ENCODE peak calls at places on chromosomes 1 and 21, in ten cellular contexts. J is prostate gland, H is type B pancreatic cell, R is GM12864, L is neural progenitor cell, K is endothelial cell, G is lower lobe of right lung, N is kidney, Q is HCT116, I is dorsolateral prefrontal cortex. T is an unnamed sample.

GRCh38 chr1:36781098-36781497 is 253.2 kb downstream of the GRIK3 start:
- DNase-seq in J (no peak), H (no peak), R (no peak), L (no peak), K (no peak), G (no peak), N (no peak), Q (no peak), I (peak; percentile 61), T (no peak)

GRCh38 chr1:21508580-21509350 is 458 bp upstream of the ALPL start:
- DNase-seq in J (peak; percentile 44), H (peak; percentile 91), R (no peak), L (peak; percentile 97), K (peak; percentile 89), G (peak; percentile 88), N (peak; percentile 87), Q (no peak), I (no peak), T (peak; percentile 89)

GRCh38 chr1:151720190-151720953 is 950 bp upstream of the RIIAD1 start:
- DNase-seq in J (no peak), H (no peak), R (peak; percentile 31), L (no peak), K (no peak), G (no peak), N (no peak), Q (no peak), I (no peak), T (no peak)

GRCh38 chr1:209367031-209367813 is 216.3 kb upstream of the CAMK1G start:
- DNase-seq in J (no peak), H (no peak), R (no peak), L (no peak), K (no peak), G (no peak), N (no peak), Q (no peak), I (no peak), T (no peak)

GRCh38 chr1:157099633-157100009 is at the start of gene ETV3L:
- DNase-seq in J (no peak), H (no peak), R (no peak), L (peak; percentile 77), K (no peak), G (no peak), N (no peak), Q (no peak), I (no peak), T (no peak)

GRCh38 chr1:2557146-2558029 is 1.2 kb downstream of the TNFRSF14 start:
- DNase-seq in J (peak; percentile 49), H (no peak), R (no peak), L (no peak), K (no peak), G (no peak), N (peak; percentile 81), Q (no peak), I (no peak), T (peak; percentile 14)

GRCh38 chr1:223683586-223684487 is 18.3 kb upstream of the CAPN8 start:
- DNase-seq in J (peak; percentile 67), H (no peak), R (no peak), L (peak; percentile 80), K (peak; percentile 73), G (no peak), N (peak; percentile 54), Q (no peak), I (peak; percentile 62), T (peak; percentile 75)

GRCh38 chr1:74362691-74363090 is 127.5 kb downstream of the TNNI3K start:
- DNase-seq in J (no peak), H (no peak), R (no peak), L (no peak), K (no peak), G (no peak), N (no peak), Q (no peak), I (no peak), T (no peak)

GRCh38 chr1:5393146-5393545 is 599.1 kb downstream of the NPHP4 start:
- DNase-seq in J (no peak), H (no peak), R (no peak), L (no peak), K (no peak), G (no peak), N (no peak), Q (no peak), I (no peak), T (no peak)

GRCh38 chr1:38818706-38819439 is 40.7 kb downstream of the RRAGC start:
- DNase-seq in J (no peak), H (no peak), R (no peak), L (no peak), K (peak; percentile 40), G (no peak), N (no peak), Q (no peak), I (no peak), T (no peak)

GRCh38 chr1:34825455-34826081 is 32.8 kb downstream of the GJA4 start:
- DNase-seq in J (no peak), H (no peak), R (no peak), L (no peak), K (peak; percentile 51), G (peak; percentile 70), N (no peak), Q (no peak), I (no peak), T (no peak)

GRCh38 chr21:15826147-15826780 is 96.5 kb downstream of the USP25 start:
- DNase-seq in J (peak; percentile 29), H (no peak), R (peak; percentile 3), L (peak; percentile 52), K (peak; percentile 35), G (no peak), N (no peak), Q (peak; percentile 51), I (no peak), T (no peak)

GRCh38 chr1:184160236-184160635 is 108.7 kb downstream of the TSEN15 start:
- DNase-seq in J (no peak), H (no peak), R (no peak), L (no peak), K (no peak), G (no peak), N (no peak), Q (no peak), I (no peak), T (no peak)

GRCh38 chr1:206419783-206420182 is 50.5 kb upstream of the IKBKE start:
- DNase-seq in J (no peak), H (no peak), R (no peak), L (no peak), K (no peak), G (no peak), N (no peak), Q (no peak), I (no peak), T (no peak)

GRCh38 chr1:147800852-147801251 is 40.5 kb upstream of the GJA5 start:
- DNase-seq in J (no peak), H (no peak), R (no peak), L (no peak), K (no peak), G (no peak), N (no peak), Q (no peak), I (no peak), T (no peak)

DNA sequence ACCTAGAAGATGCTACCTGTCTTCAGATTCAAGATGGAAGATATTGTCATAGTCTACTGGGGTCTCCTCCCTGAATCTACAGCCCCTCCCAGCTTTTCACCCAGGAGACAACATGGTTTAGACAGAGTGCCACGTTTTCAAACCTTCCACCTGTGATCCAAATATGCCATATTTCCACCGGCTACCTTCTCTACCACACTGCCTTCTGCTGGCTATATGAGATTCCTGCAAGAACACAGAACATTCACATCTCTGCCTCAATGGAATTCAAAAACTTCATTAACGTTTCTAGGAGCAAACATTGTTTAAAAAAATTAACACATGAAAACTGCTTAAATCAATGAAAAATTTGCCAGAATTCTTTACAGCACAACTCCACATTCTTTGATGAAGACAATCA is 12.9 kb upstream of the LELP1 start:
- DNase-seq in J (no peak), H (no peak), R (no peak), L (no peak), K (no peak), G (no peak), N (no peak), Q (peak; percentile 27), I (no peak), T (no peak)
- TF ChIP-seq CTCF in J (no peak), H (peak; percentile 41), R (peak; percentile 46), L (peak; percentile 31), K (peak; percentile 16), G (no peak), N (no peak), Q (peak; percentile 61), I (no peak), T (no peak)

GRCh38 chr1:27527857-27528700 is 38.1 kb upstream of the WASF2 start:
- DNase-seq in J (peak; percentile 58), H (no peak), R (no peak), L (peak; percentile 84), K (peak; percentile 32), G (peak; percentile 83), N (peak; percentile 90), Q (no peak), I (no peak), T (peak; percentile 50)
- TF ChIP-seq CTCF in J (no peak), H (peak; percentile 6), R (no peak), L (no peak), K (no peak), G (peak; percentile 15), N (no peak), Q (no peak), I (no peak), T (no peak)

DNA sequence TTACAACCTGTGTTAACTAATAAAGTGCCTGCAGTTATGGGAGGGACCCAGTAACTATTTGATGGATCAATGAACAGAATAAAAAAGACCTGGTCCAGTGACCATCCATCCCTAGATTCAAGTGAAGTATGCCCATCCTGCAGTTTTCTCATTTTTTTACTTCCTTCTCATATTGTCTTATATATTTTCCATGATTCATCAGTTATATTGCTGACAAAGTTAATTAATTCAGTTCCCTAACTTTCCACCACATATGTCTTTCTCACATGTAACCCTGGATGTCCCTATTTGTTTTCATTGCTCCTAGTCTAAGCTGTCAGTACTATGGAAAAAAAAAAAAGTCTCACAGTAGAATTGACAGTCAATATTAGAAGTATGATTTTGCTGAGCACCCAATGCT is 64.3 kb downstream of the ITGB3BP start:
- DNase-seq in J (no peak), H (no peak), R (no peak), L (no peak), K (no peak), G (no peak), N (no peak), Q (no peak), I (no peak), T (no peak)
- TF ChIP-seq CTCF in J (no peak), H (no peak), R (no peak), L (no peak), K (no peak), G (no peak), N (no peak), Q (no peak), I (no peak), T (no peak)

DNA sequence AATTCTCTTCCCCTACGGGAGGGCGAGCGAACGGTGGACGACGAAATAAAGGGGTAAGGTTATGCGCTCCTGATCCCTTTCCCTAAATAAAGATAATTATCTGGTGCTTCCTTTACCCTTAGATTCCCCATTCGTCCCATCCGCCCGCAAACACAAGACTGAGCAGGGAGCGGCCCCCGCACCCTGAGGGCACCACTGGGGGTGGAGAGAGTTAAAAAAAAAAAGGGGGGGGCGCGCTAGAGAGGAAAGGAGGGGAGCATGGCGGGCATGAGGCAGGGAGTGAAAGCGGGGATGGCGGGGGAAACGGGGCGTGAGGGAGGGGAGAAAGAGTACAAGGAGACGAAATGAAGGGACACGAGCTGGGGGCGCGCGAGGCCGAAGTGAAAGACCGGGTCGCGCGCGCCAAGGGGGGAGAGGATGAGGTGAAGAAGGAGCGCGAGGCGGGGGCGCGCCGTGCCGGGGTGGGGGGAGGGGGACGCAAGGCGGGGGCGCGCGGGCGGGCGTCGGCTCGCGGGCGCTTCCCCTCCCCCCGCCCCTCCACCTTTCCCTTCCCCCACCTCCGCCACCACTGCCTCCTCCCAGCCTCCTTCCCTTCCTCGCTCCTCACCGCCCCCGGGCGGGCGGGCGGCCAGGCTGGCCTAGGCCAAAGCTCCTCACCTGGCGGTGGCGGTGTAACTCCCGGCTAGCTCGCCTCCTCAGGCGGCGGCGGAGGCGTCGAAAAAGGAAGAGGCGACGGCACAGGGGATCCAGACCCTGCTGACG is 515 bp downstream of the GATAD2B start:
- DNase-seq in J (peak; percentile 22), H (no peak), R (no peak), L (peak; percentile 92), K (peak; percentile 64), G (peak; percentile 68), N (peak; percentile 86), Q (no peak), I (no peak), T (peak; percentile 76)
- TF ChIP-seq CTCF in J (peak; percentile 9), H (peak; percentile 52), R (peak; percentile 27), L (peak; percentile 44), K (no peak), G (no peak), N (no peak), Q (no peak), I (no peak), T (no peak)